ENCODE peak calls at places on chromosomes 13 and 19, in seven cellular contexts. L, Z, D, G, R, A and E are unnamed samples.

GRCh38 chr13:51905787-51906186 is 44.0 kb downstream of the CCDC70 start:
- DNase-seq in L (no peak), Z (no peak), R (no peak), D (no peak), G (no peak), A (peak; percentile 22), E (no peak)

GRCh38 chr13:20475927-20476691 is 49.5 kb downstream of the CRYL1 start:
- DNase-seq in A (no peak), L (no peak), Z (no peak), G (no peak), D (no peak), R (peak; percentile 59), E (peak; percentile 75)

GRCh38 chr13:36298535-36299068 is 988 bp upstream of the CCDC169 start:
- DNase-seq in R (no peak), G (no peak), L (no peak), D (no peak), A (peak; percentile 75), Z (no peak), E (no peak)

GRCh38 chr19:47002106-47002766 is 17.4 kb upstream of the NPAS1 start:
- DNase-seq in G (no peak), L (no peak), A (no peak), D (no peak), R (peak; percentile 40), Z (no peak), E (no peak)

GRCh38 chr13:107275945-107276614 is 708.1 kb upstream of the ARGLU1 start:
- DNase-seq in G (no peak), D (no peak), L (no peak), A (no peak), Z (no peak), R (no peak), E (no peak)

GRCh38 chr13:99131410-99131809 is 69.2 kb upstream of the UBAC2 start:
- DNase-seq in A (no peak), Z (no peak), G (no peak), R (no peak), D (no peak), L (no peak), E (no peak)

GRCh38 chr19:31144069-31144468 is 205.2 kb downstream of the TSHZ3 start:
- DNase-seq in Z (no peak), A (no peak), G (no peak), R (no peak), L (no peak), D (no peak), E (no peak)

GRCh38 chr19:21256722-21257121 is 72.5 kb downstream of the ZNF708 start:
- DNase-seq in D (no peak), L (no peak), Z (peak; percentile 23), G (no peak), A (no peak), R (no peak), E (no peak)

GRCh38 chr13:29901714-29902631 is 51.6 kb upstream of the UBL3 start:
- DNase-seq in D (no peak), L (peak; percentile 40), R (peak; percentile 49), A (no peak), G (no peak), Z (peak; percentile 39), E (no peak)

GRCh38 chr13:27396252-27396846 is 28.1 kb upstream of the GTF3A start:
- DNase-seq in L (no peak), R (no peak), D (no peak), G (no peak), A (no peak), Z (no peak), E (no peak)

GRCh38 chr13:97198753-97199152 is 23.4 kb upstream of the MBNL2 start:
- DNase-seq in G (no peak), D (no peak), A (no peak), Z (no peak), R (no peak), L (no peak), E (no peak)

GRCh38 chr19:18433039-18433691 is 4.8 kb downstream of the ISYNA1 start:
- DNase-seq in L (no peak), G (no peak), D (no peak), Z (peak; percentile 40), R (no peak), A (peak; percentile 63), E (no peak)

GRCh38 chr19:39038098-39038497 is 5.7 kb upstream of the FBXO27 start:
- DNase-seq in Z (peak; percentile 34), G (no peak), A (peak; percentile 83), R (peak; percentile 9), D (no peak), L (no peak), E (peak; percentile 59)

GRCh38 chr19:14366529-14366928 is 14.7 kb upstream of the ADGRE5 start:
- DNase-seq in R (peak; percentile 95), D (peak; percentile 44), Z (peak; percentile 76), L (peak; percentile 67), A (peak; percentile 92), G (peak; percentile 78), E (peak; percentile 68)

GRCh38 chr19:56538761-56539263 is at the start of gene ZFP28:
- DNase-seq in A (peak; percentile 80), R (peak; percentile 81), Z (peak; percentile 80), D (peak; percentile 85), L (peak; percentile 92), G (no peak), E (no peak)

GRCh38 chr19:14072535-14073231 is at the start of gene MISP3:
- DNase-seq in D (no peak), A (no peak), Z (peak; percentile 88), G (no peak), L (peak; percentile 69), R (peak; percentile 92), E (peak; percentile 88)

GRCh38 chr19:8089664-8090601 is 37.4 kb downstream of the CCL25 start:
- DNase-seq in Z (no peak), R (no peak), A (no peak), G (no peak), L (no peak), D (no peak), E (no peak)

DNA sequence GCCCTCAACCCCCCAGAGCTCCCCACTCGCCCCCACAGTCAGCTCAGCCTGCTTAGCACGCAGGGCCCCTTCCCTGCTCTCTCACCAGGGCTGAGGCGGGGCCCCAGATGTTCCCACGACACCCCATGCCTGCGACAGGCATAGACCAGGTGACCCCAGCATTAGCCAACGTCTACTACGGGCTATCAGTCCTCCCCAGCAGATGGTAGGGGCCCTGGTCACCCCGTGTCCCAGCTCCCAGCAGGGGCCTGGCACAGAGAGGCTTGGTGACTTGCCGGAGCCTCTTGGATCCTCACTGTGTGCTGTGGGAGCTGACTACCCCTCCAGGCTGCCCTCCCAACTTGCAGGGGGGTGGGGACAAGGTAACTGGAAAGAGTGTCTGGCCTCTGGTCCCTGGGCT is 80.6 kb downstream of the KDM4B start:
- DNase-seq in R (no peak), G (no peak), Z (no peak), D (no peak), L (no peak), A (no peak), E (no peak)
- H3K27ac ChIP-seq in R (no peak overlapping the region), G (no peak overlapping the region), Z (no peak overlapping the region), D (no peak overlapping the region), L (no peak overlapping the region), A (no peak overlapping the region), E (no peak overlapping the region)

GRCh38 chr13:100396771-100397170 is 191.8 kb downstream of the GGACT start:
- DNase-seq in R (no peak), L (no peak), D (no peak), Z (no peak), A (peak; percentile 66), G (no peak), E (no peak)

GRCh38 chr13:100394005-100394695 is 194.4 kb downstream of the GGACT start:
- DNase-seq in R (no peak), L (no peak), D (peak; percentile 8), G (no peak), A (no peak), Z (peak; percentile 9), E (no peak)

GRCh38 chr13:100389617-100390016 is 199.0 kb downstream of the GGACT start:
- DNase-seq in A (no peak), L (no peak), R (no peak), Z (no peak), D (no peak), G (no peak), E (no peak)

GRCh38 chr13:100395698-100396373 is 192.8 kb downstream of the GGACT start:
- DNase-seq in L (no peak), A (no peak), D (no peak), Z (no peak), R (no peak), G (no peak), E (no peak)

GRCh38 chr13:100392709-100393630 is 195.6 kb downstream of the GGACT start:
- DNase-seq in R (peak; percentile 75), G (no peak), Z (peak; percentile 53), L (peak; percentile 60), A (peak; percentile 86), D (peak; percentile 71), E (peak; percentile 57)
- H3K27ac ChIP-seq in R (peak overlapping the region; percentile 65), G (peak overlapping the region; percentile 79), Z (peak overlapping the region; percentile 33), L (peak overlapping the region; percentile 60), A (no peak overlapping the region), D (peak overlapping the region; percentile 63), E (no peak overlapping the region)

DNA sequence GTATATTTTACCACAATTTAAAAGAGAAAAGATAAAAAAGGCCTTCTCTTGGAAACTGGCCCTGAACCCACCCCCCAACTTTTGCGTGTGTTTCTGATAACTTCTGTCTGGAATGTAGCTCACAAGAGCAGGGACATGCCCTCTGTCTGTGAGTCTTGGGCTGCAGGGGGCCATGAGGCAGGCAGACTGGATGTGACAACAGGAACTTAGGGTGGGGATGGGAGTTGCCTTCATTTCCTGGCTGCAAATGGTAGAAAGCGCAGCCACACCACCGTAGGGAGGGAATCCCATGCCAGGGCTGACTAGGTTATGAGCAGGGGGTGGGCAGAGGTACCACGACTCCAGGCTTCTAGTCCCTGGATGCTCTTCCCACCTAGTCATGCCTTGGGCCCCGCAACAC is 21.9 kb downstream of the CILP2 start:
- DNase-seq in G (no peak), A (no peak), L (no peak), R (no peak), D (no peak), Z (no peak), E (no peak)
- H3K27ac ChIP-seq in G (no peak overlapping the region), A (no peak overlapping the region), L (no peak overlapping the region), R (no peak overlapping the region), D (no peak overlapping the region), Z (no peak overlapping the region), E (no peak overlapping the region)

GRCh38 chr13:24004971-24005370 is 107.7 kb upstream of the C1QTNF9B start:
- DNase-seq in G (no peak), D (no peak), L (no peak), A (no peak), Z (no peak), R (no peak), E (no peak)
- H3K27ac ChIP-seq in G (no peak overlapping the region), D (no peak overlapping the region), L (no peak overlapping the region), A (no peak overlapping the region), Z (no peak overlapping the region), R (no peak overlapping the region), E (no peak overlapping the region)

DNA sequence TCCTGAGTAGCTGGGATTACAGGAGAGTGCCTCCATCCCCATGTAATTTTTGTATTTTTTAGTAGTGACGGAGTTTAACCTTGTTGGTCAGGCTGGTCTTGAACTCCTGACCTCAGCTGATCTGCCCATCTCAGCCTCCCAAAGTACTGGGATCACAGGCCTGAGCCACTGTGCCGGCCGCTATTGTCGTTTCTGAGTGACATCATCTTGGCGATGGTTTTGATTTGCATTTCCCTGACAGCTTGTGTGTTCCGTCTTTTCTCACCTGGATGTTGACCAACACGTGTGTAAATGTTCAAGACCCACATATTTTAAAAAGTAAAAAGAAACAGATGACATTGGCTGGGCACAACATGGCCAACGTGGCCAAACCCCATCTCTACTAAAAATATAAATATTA is 12.8 kb upstream of the MKNK2 start:
- DNase-seq in Z (no peak), D (no peak), G (no peak), A (no peak), L (no peak), R (no peak), E (no peak)
- H3K27ac ChIP-seq in Z (no peak overlapping the region), D (peak overlapping the region; percentile 94), G (no peak overlapping the region), A (no peak overlapping the region), L (peak overlapping the region; percentile 87), R (peak overlapping the region; percentile 85), E (no peak overlapping the region)